ENCODE peak calls at places on chromosomes 11 and 22, in six cellular contexts. C is HepG2, W is GM12891, L is EL, B is cardiac fibroblast, V is H4. Y is an unnamed sample.

GRCh38 chr22:36470994-36471331 is 10.5 kb downstream of the TXN2 start:
- DNase-seq in C (no peak), W (no peak), L (peak; percentile 45), B (no peak), V (no peak), Y (no peak)

GRCh38 chr22:19210188-19210587 is 31.7 kb upstream of the SLC25A1 start:
- DNase-seq in C (no peak), W (no peak), L (no peak), B (no peak), V (no peak), Y (no peak)

GRCh38 chr22:22692707-22693530 is 48.5 kb downstream of the GGTLC2 start:
- DNase-seq in C (peak; percentile 45), W (peak; percentile 52), L (peak; percentile 22), B (peak; percentile 64), V (no peak), Y (no peak)

GRCh38 chr11:78319453-78319955 is 98.1 kb downstream of the GAB2 start:
- DNase-seq in C (no peak), W (no peak), L (peak; percentile 42), B (peak; percentile 23), V (peak; percentile 8), Y (no peak)

GRCh38 chr11:13776134-13776815 is 107.8 kb downstream of the FAR1 start:
- DNase-seq in C (no peak), W (no peak), L (no peak), B (peak; percentile 7), V (no peak), Y (no peak)

GRCh38 chr11:35116762-35117588 is 22.0 kb upstream of the CD44 start:
- DNase-seq in C (no peak), W (no peak), L (no peak), B (peak; percentile 71), V (peak; percentile 39), Y (no peak)

GRCh38 chr22:47006433-47006832 is 244.0 kb downstream of the TBC1D22A start:
- DNase-seq in C (no peak), W (no peak), L (no peak), B (no peak), V (no peak), Y (no peak)

GRCh38 chr11:64107300-64107699 is 58.6 kb downstream of the MACROD1 start:
- DNase-seq in C (no peak), W (no peak), L (no peak), B (no peak), V (no peak), Y (no peak)

GRCh38 chr11:65260756-65261590 is 789 bp upstream of the POLA2 start:
- DNase-seq in C (no peak), W (no peak), L (no peak), B (no peak), V (no peak), Y (no peak)

GRCh38 chr11:112278803-112279202 is 18.1 kb upstream of the PLET1 start:
- DNase-seq in C (no peak), W (no peak), L (no peak), B (no peak), V (no peak), Y (no peak)

GRCh38 chr22:32430352-32430751 is 18.3 kb upstream of the RTCB start:
- DNase-seq in C (no peak), W (no peak), L (no peak), B (no peak), V (no peak), Y (no peak)

GRCh38 chr11:78920329-78920728 is 345.7 kb upstream of the NARS2 start:
- DNase-seq in C (no peak), W (no peak), L (no peak), B (no peak), V (no peak), Y (no peak)

GRCh38 chr22:20479612-20480196 is 15.9 kb downstream of the KLHL22 start:
- DNase-seq in C (no peak), W (no peak), L (no peak), B (peak; percentile 31), V (no peak), Y (no peak)

GRCh38 chr11:808427-809286 is 1.1 kb upstream of the RPLP2 start:
- DNase-seq in C (peak; percentile 71), W (no peak), L (no peak), B (no peak), V (no peak), Y (no peak)

GRCh38 chr22:37425369-37425768 is 1.9 kb downstream of the ELFN2 start:
- DNase-seq in C (no peak), W (no peak), L (no peak), B (no peak), V (no peak), Y (no peak)

GRCh38 chr11:134800826-134801225 is 388.8 kb upstream of the B3GAT1 start:
- DNase-seq in C (no peak), W (no peak), L (no peak), B (no peak), V (no peak), Y (no peak)

GRCh38 chr22:46433318-46433717 is 97.8 kb downstream of the TRMU start:
- DNase-seq in C (no peak), W (no peak), L (no peak), B (no peak), V (no peak), Y (no peak)

GRCh38 chr11:76669901-76670474 is 559 bp downstream of the LRRC32 start:
- DNase-seq in C (no peak), W (no peak), L (peak; percentile 73), B (peak; percentile 91), V (no peak), Y (no peak)

GRCh38 chr11:83069441-83070043 is 2.2 kb downstream of the RAB30 start:
- DNase-seq in C (no peak), W (no peak), L (peak; percentile 16), B (no peak), V (no peak), Y (no peak)

GRCh38 chr11:67372232-67372992 is 986 bp downstream of the CLCF1 start:
- DNase-seq in C (no peak), W (no peak), L (peak; percentile 24), B (no peak), V (no peak), Y (no peak)

GRCh38 chr11:115527534-115528125 is 23.4 kb upstream of the CADM1 start:
- DNase-seq in C (no peak), W (no peak), L (no peak), B (no peak), V (no peak), Y (no peak)

GRCh38 chr11:120336641-120337132 is 474 bp downstream of the ARHGEF12 start:
- DNase-seq in C (no peak), W (no peak), L (peak; percentile 55), B (peak; percentile 49), V (no peak), Y (no peak)

GRCh38 chr11:72771507-72771906 is 19.3 kb upstream of the ARAP1 start:
- DNase-seq in C (no peak), W (no peak), L (peak; percentile 74), B (peak; percentile 52), V (peak; percentile 31), Y (no peak)

GRCh38 chr11:7973011-7973410 is 7.8 kb upstream of the NLRP10 start:
- DNase-seq in C (no peak), W (no peak), L (peak; percentile 77), B (no peak), V (no peak), Y (no peak)

GRCh38 chr11:83072689-83073242 is 1.1 kb upstream of the RAB30 start:
- DNase-seq in C (no peak), W (no peak), L (no peak), B (no peak), V (no peak), Y (no peak)

GRCh38 chr22:49662681-49663080 is 165.0 kb downstream of the BRD1 start:
- DNase-seq in C (no peak), W (no peak), L (no peak), B (no peak), V (no peak), Y (no peak)

GRCh38 chr11:113862430-113862829 is 12.9 kb downstream of the USP28 start:
- DNase-seq in C (peak; percentile 79), W (no peak), L (peak; percentile 31), B (peak; percentile 6), V (no peak), Y (no peak)

GRCh38 chr11:16299884-16300778 is 56.2 kb downstream of the SOX6 start:
- DNase-seq in C (no peak), W (no peak), L (no peak), B (no peak), V (no peak), Y (no peak)

GRCh38 chr22:39278040-39278439 is 33.3 kb upstream of the PDGFB start:
- DNase-seq in C (no peak), W (no peak), L (peak; percentile 77), B (peak; percentile 56), V (no peak), Y (no peak)

GRCh38 chr11:72573380-72573949 is 100.8 kb downstream of the PDE2A start:
- DNase-seq in C (peak; percentile 9), W (no peak), L (peak; percentile 43), B (peak; percentile 51), V (peak; percentile 29), Y (no peak)

GRCh38 chr22:31491218-31491962 is 1.7 kb upstream of the EIF4ENIF1 start:
- DNase-seq in C (no peak), W (no peak), L (no peak), B (no peak), V (no peak), Y (no peak)

GRCh38 chr11:106827687-106828086 is 190.6 kb downstream of the GUCY1A2 start:
- DNase-seq in C (no peak), W (no peak), L (no peak), B (no peak), V (no peak), Y (no peak)

GRCh38 chr11:94786264-94787126 is 18.3 kb downstream of the AMOTL1 start:
- DNase-seq in C (peak; percentile 16), W (peak; percentile 28), L (peak; percentile 56), B (peak; percentile 74), V (peak; percentile 23), Y (no peak)

Y was measured in GM12864.